ENCODE peak calls at places on chromosomes 16 and 17, in six cellular contexts. J is GM13976, P is T-helper 22 cell, Y is astrocyte of the spinal cord, B is cardiac septum, G is aorta. H is an unnamed sample.
A peak's percentile ranks its signal among the peaks of the same experiment; 100 is the strongest.

GRCh38 chr17:73387746-73388577 is 76.2 kb upstream of the CDC42EP4 start:
- DNase-seq in J (no peak), P (no peak), Y (peak; percentile 20), B (no peak), G (peak; percentile 70), H (no peak)

GRCh38 chr17:40727447-40728231 is 24.1 kb upstream of the KRT24 start:
- DNase-seq in J (peak; percentile 57), P (no peak), Y (peak; percentile 76), B (no peak), G (no peak), H (no peak)

GRCh38 chr16:1933097-1933661 is 9.8 kb downstream of the MSRB1 start:
- DNase-seq in J (no peak), P (no peak), Y (no peak), B (no peak), G (peak; percentile 67), H (no peak)

GRCh38 chr17:44794699-44795413 is 35.2 kb downstream of the GJC1 start:
- DNase-seq in J (no peak), P (no peak), Y (peak; percentile 86), B (peak; percentile 78), G (no peak), H (no peak)

GRCh38 chr17:61026818-61027217 is 349.2 kb downstream of the BCAS3 start:
- DNase-seq in J (no peak), P (no peak), Y (no peak), B (no peak), G (no peak), H (no peak)

GRCh38 chr17:32755045-32755805 is 121.7 kb downstream of the MYO1D start:
- DNase-seq in J (peak; percentile 38), P (no peak), Y (peak; percentile 81), B (no peak), G (no peak), H (no peak)

GRCh38 chr16:86103320-86103719 is 204.4 kb downstream of the IRF8 start:
- DNase-seq in J (no peak), P (no peak), Y (no peak), B (no peak), G (peak; percentile 34), H (no peak)

GRCh38 chr16:84823926-84824325 is 4.1 kb downstream of the CRISPLD2 start:
- DNase-seq in J (no peak), P (no peak), Y (no peak), B (no peak), G (no peak), H (no peak)

GRCh38 chr16:85259831-85260165 is 147.5 kb upstream of the CIBAR2 start:
- DNase-seq in J (no peak), P (no peak), Y (no peak), B (no peak), G (no peak), H (no peak)

GRCh38 chr17:34562387-34562786 is 17.0 kb upstream of the TMEM132E start:
- DNase-seq in J (no peak), P (no peak), Y (no peak), B (no peak), G (no peak), H (no peak)

GRCh38 chr16:2724088-2724676 is 4.2 kb upstream of the PRSS27 start:
- DNase-seq in J (no peak), P (no peak), Y (no peak), B (no peak), G (no peak), H (no peak)

GRCh38 chr17:5785867-5786509 is 201.7 kb upstream of the NLRP1 start:
- DNase-seq in J (peak; percentile 45), P (no peak), Y (peak; percentile 64), B (no peak), G (no peak), H (no peak)

GRCh38 chr16:47037746-47038458 is 64.4 kb upstream of the DNAJA2 start:
- DNase-seq in J (peak; percentile 96), P (peak; percentile 66), Y (peak; percentile 72), B (peak; percentile 96), G (peak; percentile 98), H (peak; percentile 96)

GRCh38 chr16:65662236-65662635 is 540.4 kb upstream of the CDH11 start:
- DNase-seq in J (no peak), P (no peak), Y (no peak), B (no peak), G (no peak), H (no peak)

GRCh38 chr16:85551319-85551978 is 61.7 kb upstream of the GSE1 start:
- DNase-seq in J (no peak), P (no peak), Y (no peak), B (no peak), G (no peak), H (no peak)

GRCh38 chr17:73155410-73156165 is 9.2 kb upstream of the SSTR2 start:
- DNase-seq in J (no peak), P (no peak), Y (no peak), B (no peak), G (peak; percentile 34), H (no peak)

GRCh38 chr17:27324940-27325339 is 31.0 kb downstream of the WSB1 start:
- DNase-seq in J (no peak), P (no peak), Y (no peak), B (no peak), G (no peak), H (no peak)

H was measured in T-helper 17 cell.